ENCODE peak calls at places on chromosomes 12 and 14, in five cellular contexts. J is H9, S is H1, L is IMR-90, N is neuronal stem cell. O is an unnamed sample.

GRCh38 chr12:112838731-112839130 is 47.2 kb downstream of the RPH3A start:
- DNase-seq in J (no peak), S (no peak), L (no peak), N (no peak), O (no peak)

GRCh38 chr14:99737451-99737951 is 53.4 kb downstream of the CYP46A1 start:
- DNase-seq in J (no peak), S (no peak), L (no peak), N (no peak), O (no peak)

GRCh38 chr12:15783288-15783687 is 5.9 kb downstream of the EPS8 start:
- DNase-seq in J (no peak), S (no peak), L (no peak), N (no peak), O (no peak)

GRCh38 chr12:56041579-56042429 is at the start of gene RPS26:
- DNase-seq in J (peak), S (peak), L (peak), N (peak), O (peak)

GRCh38 chr14:103232338-103232808 is 101.7 kb upstream of the EIF5 start:
- DNase-seq in J (no peak), S (no peak), L (no peak), N (no peak), O (no peak)

GRCh38 chr12:111425655-111426054 is 19.9 kb downstream of the SH2B3 start:
- DNase-seq in J (no peak), S (no peak), L (peak), N (no peak), O (peak)

GRCh38 chr12:16300222-16300621 is 22.7 kb upstream of the SLC15A5 start:
- DNase-seq in J (no peak), S (no peak), L (peak), N (no peak), O (no peak)

GRCh38 chr14:75991753-75992152 is 6.2 kb downstream of the IFT43 start:
- DNase-seq in J (no peak), S (no peak), L (peak), N (no peak), O (no peak)

GRCh38 chr14:73739174-73739898 is 25.2 kb upstream of the PNMA1 start:
- DNase-seq in J (peak), S (no peak), L (no peak), N (no peak), O (no peak)

GRCh38 chr12:124693356-124693755 is 125.9 kb upstream of the NCOR2 start:
- DNase-seq in J (no peak), S (no peak), L (no peak), N (no peak), O (no peak)

GRCh38 chr12:1870086-1870485 is 48.4 kb downstream of the CACNA2D4 start:
- DNase-seq in J (peak), S (no peak), L (no peak), N (no peak), O (peak)

GRCh38 chr12:108575199-108575912 is 13.0 kb downstream of the ISCU start:
- DNase-seq in J (no peak), S (no peak), L (no peak), N (no peak), O (no peak)

GRCh38 chr12:79119796-79120195 is 255.2 kb downstream of the SYT1 start:
- DNase-seq in J (peak), S (peak), L (no peak), N (peak), O (no peak)

GRCh38 chr14:87712386-87713113 is 280.4 kb downstream of the GALC start:
- DNase-seq in J (no peak), S (no peak), L (no peak), N (no peak), O (no peak)

GRCh38 chr14:100557658-100558057 is 29.6 kb downstream of the BEGAIN start:
- DNase-seq in J (no peak), S (no peak), L (peak), N (no peak), O (no peak)

DNA sequence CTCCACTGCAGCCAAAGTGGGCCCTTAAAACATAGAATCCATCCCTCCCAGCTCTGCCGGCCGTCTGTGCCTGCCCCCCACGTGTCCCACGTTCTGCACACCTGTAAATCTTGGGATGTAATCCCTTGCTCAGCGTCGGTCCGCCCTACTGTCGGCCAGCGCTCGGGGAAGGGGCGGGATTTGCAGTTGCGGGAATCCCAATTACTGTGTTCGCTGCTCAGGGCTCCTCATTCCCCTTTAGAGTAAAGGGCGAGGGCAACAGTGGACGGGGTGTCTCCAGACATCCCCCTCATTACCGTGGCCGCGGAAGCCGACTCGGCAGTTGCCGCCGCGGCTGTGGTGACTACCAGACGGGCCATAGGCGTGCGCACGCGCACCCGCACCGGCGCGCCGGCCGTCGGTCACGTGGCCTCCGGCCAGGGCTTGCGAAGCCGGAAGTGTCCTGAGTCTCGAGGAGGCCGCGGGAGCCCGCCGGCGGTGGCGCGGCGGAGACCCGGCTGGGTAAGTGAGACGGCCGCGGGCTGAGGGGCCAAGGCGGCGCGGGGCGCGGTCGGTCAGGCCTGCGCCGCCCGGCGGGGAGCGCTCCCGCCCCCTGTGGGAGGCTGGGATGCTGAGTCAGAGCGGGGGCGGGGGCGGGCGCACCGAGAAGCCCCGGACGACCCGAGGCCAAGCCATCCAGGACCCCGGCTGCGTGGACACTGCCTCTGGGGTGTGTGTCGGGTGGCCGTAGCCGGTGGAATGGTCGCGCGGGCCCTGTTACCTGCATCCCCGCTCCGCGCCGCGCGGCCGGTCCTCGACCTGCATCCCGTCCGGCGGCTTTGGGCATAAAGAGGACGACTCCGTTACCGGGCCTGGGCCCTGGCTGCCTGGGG is at the start of gene TBK1:
- DNase-seq in J (peak), S (peak), L (peak), N (peak), O (peak)
- H3K18ac ChIP-seq in J (peak), S (no peak), L (peak), N (peak), O (peak)

GRCh38 chr12:50201987-50202521 is 34.9 kb upstream of the CERS5 start:
- DNase-seq in J (peak), S (no peak), L (peak), N (no peak), O (peak)
- H3K18ac ChIP-seq in J (no peak), S (no peak), L (peak), N (no peak), O (no peak)

GRCh38 chr12:116878567-116879508 is 2.4 kb downstream of the HRK start:
- DNase-seq in J (peak), S (no peak), L (no peak), N (no peak), O (peak)

GRCh38 chr12:116880213-116880816 is 926 bp downstream of the HRK start:
- DNase-seq in J (peak), S (no peak), L (no peak), N (no peak), O (peak)

GRCh38 chr12:116881325-116881866 is at the start of gene HRK:
- DNase-seq in J (peak), S (no peak), L (no peak), N (no peak), O (no peak)

GRCh38 chr12:116880817-116881324 is 370 bp downstream of the HRK start:
- DNase-seq in J (peak), S (peak), L (peak), N (peak), O (peak)

GRCh38 chr12:116879509-116880212 is 1.6 kb downstream of the HRK start:
- DNase-seq in J (peak), S (no peak), L (no peak), N (no peak), O (no peak)
- H3K18ac ChIP-seq in J (no peak), S (peak), L (no peak), N (peak), O (no peak)

DNA sequence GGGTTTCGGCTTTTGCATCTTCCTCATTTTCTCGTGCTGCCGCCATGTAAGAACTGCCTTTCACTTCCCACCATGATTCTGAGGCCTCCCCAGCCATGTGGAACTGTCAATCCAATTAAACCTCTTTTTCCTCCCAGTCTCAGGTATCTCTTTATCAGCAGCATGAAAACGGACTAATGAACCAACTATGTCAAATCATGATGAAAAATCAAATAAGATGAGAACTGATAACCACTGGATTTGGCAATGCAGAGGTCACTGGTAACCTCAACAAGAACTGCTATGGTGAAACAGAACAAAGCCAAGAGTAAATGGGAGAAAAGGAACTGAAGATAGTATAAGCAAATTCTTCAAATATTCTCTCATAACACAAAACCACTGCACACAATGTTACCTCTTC is 6.0 kb downstream of the EML5 start:
- DNase-seq in J (no peak), S (no peak), L (no peak), N (no peak), O (peak)
- H3K18ac ChIP-seq in J (no peak), S (no peak), L (no peak), N (no peak), O (no peak)

DNA sequence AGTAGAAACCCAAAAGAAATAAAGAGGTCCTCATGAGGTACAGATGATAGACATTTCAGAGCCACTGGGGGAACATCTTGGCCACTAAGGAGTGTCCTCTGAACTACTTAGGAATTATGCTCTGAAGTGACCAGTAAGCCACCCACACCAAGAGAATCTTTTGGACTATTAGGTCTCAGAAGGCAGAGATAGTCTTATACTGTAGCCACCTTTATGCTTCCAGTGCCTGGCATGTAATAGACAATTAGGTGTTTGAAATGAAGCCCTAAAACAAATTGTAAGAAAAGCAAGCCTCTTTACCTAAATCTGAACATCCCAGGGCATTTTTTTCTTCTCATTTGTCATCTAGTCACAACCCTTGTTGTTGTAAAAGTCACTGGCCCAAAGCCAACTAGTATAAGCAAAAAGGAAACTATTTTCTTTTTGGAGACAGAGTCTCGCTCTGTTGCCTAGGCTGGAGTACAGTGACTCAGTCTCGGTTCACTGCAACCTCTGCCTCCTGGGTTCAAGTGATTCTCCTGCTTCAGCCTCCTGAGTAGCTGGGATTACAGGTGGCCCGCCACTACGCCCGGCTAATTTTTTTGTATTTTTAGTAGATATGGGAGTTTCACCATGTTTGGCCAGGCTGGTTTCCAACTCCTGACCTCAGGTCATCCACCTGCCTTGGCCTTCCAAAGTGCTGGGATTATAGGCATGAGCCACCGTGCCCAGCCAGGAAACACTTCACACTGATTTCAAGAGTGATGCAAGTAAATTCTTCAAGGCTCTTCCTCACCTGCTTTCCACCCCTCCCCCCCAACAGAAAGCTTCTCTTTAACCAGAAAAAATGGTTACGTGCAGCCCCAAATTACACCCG is 11.1 kb downstream of the PLEKHA5 start:
- DNase-seq in J (no peak), S (no peak), L (no peak), N (no peak), O (no peak)
- H3K18ac ChIP-seq in J (no peak), S (no peak), L (no peak), N (no peak), O (no peak)

GRCh38 chr14:53140585-53140984 is 12.5 kb downstream of the DDHD1 start:
- DNase-seq in J (no peak), S (no peak), L (no peak), N (no peak), O (no peak)
- H3K18ac ChIP-seq in J (no peak), S (no peak), L (no peak), N (no peak), O (no peak)

GRCh38 chr12:50033317-50033679 is 8.0 kb upstream of the RACGAP1 start:
- DNase-seq in J (no peak), S (no peak), L (no peak), N (no peak), O (no peak)

DNA sequence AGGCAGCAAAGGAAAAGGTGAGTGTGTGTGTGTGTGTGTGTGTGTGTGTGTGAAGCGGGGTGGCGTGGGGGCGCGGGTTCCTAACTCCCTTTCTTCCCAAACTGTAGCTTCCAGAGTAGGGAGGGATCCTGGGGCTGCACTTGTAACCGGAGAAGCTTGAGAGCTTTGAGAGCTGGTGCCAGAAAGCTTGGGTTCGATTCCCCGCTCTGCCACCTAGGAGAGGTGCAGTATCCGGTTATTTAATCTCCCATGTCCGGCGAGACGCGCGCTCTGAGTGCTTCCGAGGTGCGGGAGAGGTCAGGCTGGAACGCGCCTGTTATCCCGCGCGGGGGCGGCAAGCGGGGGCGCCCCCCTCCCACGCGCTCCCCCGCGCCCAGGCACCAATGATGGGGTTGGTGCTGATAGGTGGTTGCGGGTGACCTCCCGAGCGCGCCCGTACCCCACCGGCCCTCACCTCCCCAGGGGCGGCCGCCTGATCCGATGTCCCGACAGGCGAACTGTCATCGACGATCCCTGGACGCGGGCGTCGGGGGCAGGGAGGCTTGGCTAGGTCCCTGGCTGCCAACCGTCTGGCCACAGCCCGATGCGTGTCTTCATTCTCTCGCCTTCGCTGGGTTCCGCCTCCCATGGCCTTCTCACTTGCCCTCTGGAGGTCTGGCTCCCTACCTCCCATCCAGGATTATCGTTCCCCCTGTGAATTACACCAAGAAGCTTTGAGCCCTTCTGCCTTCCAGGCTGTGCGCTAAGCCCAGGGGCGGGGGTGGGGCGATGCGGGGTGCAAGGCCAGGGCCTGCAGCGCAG is 7.4 kb upstream of the RACGAP1 start:
- DNase-seq in J (peak), S (no peak), L (no peak), N (no peak), O (no peak)
- H3K18ac ChIP-seq in J (no peak), S (no peak), L (no peak), N (peak), O (no peak)

DNA sequence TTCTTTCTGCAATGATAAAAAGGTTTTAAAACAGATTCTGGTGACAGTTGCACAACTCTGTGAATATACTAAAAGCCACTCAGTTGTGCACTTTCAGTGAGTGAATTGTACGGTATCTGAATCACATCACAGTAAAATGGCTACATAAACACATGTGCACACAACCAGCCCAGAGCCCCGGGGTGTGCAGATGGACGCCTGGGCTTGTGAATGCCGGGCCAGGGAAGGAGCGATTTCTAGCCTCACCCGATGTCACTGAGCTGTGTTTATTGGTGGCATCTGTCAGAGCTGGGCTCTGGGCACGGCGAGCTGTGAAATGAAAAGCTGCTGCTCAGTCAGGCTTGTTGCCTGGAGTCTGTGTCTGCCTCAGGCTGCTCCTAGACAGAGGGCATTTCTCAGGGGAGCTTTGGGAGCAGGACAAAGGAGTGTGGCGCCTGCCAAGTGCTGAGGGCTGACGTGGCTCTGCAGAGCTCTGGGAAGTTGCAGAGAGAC is 25.9 kb downstream of the RHOF start:
- DNase-seq in J (no peak), S (no peak), L (peak), N (no peak), O (no peak)
- H3K18ac ChIP-seq in J (no peak), S (no peak), L (peak), N (peak), O (no peak)

GRCh38 chr12:52645120-52645761 is 6.8 kb downstream of the KRT2 start:
- DNase-seq in J (peak), S (no peak), L (no peak), N (no peak), O (no peak)

GRCh38 chr12:52643233-52644077 is 8.6 kb downstream of the KRT2 start:
- DNase-seq in J (peak), S (no peak), L (no peak), N (no peak), O (no peak)

GRCh38 chr12:52646613-52647012 is 5.4 kb downstream of the KRT2 start:
- DNase-seq in J (peak), S (no peak), L (no peak), N (no peak), O (peak)

GRCh38 chr12:52645982-52646381 is 6.0 kb downstream of the KRT2 start:
- DNase-seq in J (peak), S (no peak), L (no peak), N (no peak), O (no peak)

DNA sequence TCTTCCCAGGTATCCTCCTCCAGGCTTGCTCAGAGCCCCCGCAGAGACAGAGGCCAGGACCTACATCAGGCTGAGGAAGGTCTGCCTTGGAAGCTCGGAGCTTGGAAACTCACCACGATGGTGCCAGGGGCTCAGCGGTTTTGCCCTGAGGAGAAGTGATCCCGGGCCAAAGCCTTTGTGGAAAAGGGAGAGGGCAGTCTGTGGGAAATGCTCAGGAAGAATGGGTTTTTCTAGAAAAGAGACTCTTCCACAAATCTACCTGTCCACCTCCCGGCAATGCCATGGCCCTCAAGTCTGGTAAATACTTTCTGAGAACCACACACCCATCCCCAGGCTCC is 8.0 kb downstream of the KRT2 start:
- DNase-seq in J (peak), S (no peak), L (no peak), N (no peak), O (no peak)
- H3K18ac ChIP-seq in J (no peak), S (no peak), L (no peak), N (no peak), O (no peak)

O was measured in trophoblast cell.